ENCODE peak calls at places on chromosome 5, in nine cellular contexts. T, D, I, H, Q, M, V, P and E are unnamed samples.

GRCh38 chr5:33257807-33258491 is 182.8 kb upstream of the TARS1 start:
- DNase-seq in T (no peak), D (no peak), I (peak), H (no peak), Q (peak), M (no peak), V (peak), P (peak), E (no peak)

GRCh38 chr5:72379936-72380335 is 59.8 kb downstream of the PTCD2 start:
- DNase-seq in T (no peak), D (no peak), I (no peak), H (no peak), Q (no peak), M (no peak), V (no peak), P (peak), E (no peak)

GRCh38 chr5:53730938-53731337 is 170.5 kb downstream of the NDUFS4 start:
- DNase-seq in T (peak), D (no peak), I (no peak), H (no peak), Q (peak), M (no peak), V (no peak), P (no peak), E (peak)

GRCh38 chr5:64876203-64876602 is 107.5 kb downstream of the CWC27 start:
- DNase-seq in T (no peak), D (no peak), I (no peak), H (no peak), Q (no peak), M (no peak), V (no peak), P (peak), E (no peak)

GRCh38 chr5:42749020-42749419 is 7.6 kb upstream of the CCDC152 start:
- DNase-seq in T (no peak), D (no peak), I (no peak), H (no peak), Q (no peak), M (no peak), V (no peak), P (no peak), E (no peak)

GRCh38 chr5:100902406-100903035 is 561 bp downstream of the ST8SIA4 start:
- DNase-seq in T (peak), D (no peak), I (no peak), H (no peak), Q (peak), M (no peak), V (no peak), P (peak), E (no peak)

GRCh38 chr5:38162625-38163024 is 95.7 kb upstream of the EGFLAM start:
- DNase-seq in T (no peak), D (no peak), I (no peak), H (no peak), Q (no peak), M (no peak), V (no peak), P (no peak), E (no peak)

GRCh38 chr5:161105563-161105962 is 253.6 kb upstream of the ATP10B start:
- DNase-seq in T (no peak), D (no peak), I (no peak), H (no peak), Q (no peak), M (no peak), V (no peak), P (peak), E (no peak)

GRCh38 chr5:134769206-134769605 is 10.6 kb downstream of the DDX46 start:
- DNase-seq in T (no peak), D (no peak), I (no peak), H (no peak), Q (no peak), M (no peak), V (no peak), P (peak), E (no peak)

GRCh38 chr5:123094919-123095693 is 6.1 kb downstream of the PRDM6 start:
- DNase-seq in T (no peak), D (no peak), I (no peak), H (no peak), Q (no peak), M (no peak), V (no peak), P (no peak), E (no peak)

GRCh38 chr5:173709761-173710160 is 93.3 kb upstream of the BOD1 start:
- DNase-seq in T (no peak), D (no peak), I (no peak), H (no peak), Q (no peak), M (no peak), V (no peak), P (no peak), E (no peak)

GRCh38 chr5:446066-446725 is 3.2 kb downstream of the EXOC3 start:
- DNase-seq in T (no peak), D (no peak), I (no peak), H (no peak), Q (no peak), M (no peak), V (no peak), P (no peak), E (no peak)

GRCh38 chr5:114055810-114056476 is 305.9 kb upstream of the KCNN2 start:
- DNase-seq in T (no peak), D (peak), I (no peak), H (no peak), Q (no peak), M (peak), V (no peak), P (peak), E (no peak)

GRCh38 chr5:43192558-43193170 is 639 bp downstream of the NIM1K start:
- DNase-seq in T (peak), D (peak), I (no peak), H (no peak), Q (no peak), M (peak), V (no peak), P (peak), E (no peak)

GRCh38 chr5:157538311-157538710 is 37.3 kb downstream of the ADAM19 start:
- DNase-seq in T (no peak), D (no peak), I (no peak), H (no peak), Q (no peak), M (no peak), V (no peak), P (no peak), E (no peak)

GRCh38 chr5:135885031-135885430 is 10.6 kb downstream of the IL9 start:
- DNase-seq in T (no peak), D (no peak), I (no peak), H (no peak), Q (no peak), M (no peak), V (no peak), P (no peak), E (no peak)

GRCh38 chr5:177513500-177513899 is 3.3 kb downstream of the DDX41 start:
- DNase-seq in T (no peak), D (no peak), I (no peak), H (no peak), Q (no peak), M (no peak), V (no peak), P (no peak), E (no peak)

GRCh38 chr5:15500326-15500958 is 462 bp downstream of the FBXL7 start:
- DNase-seq in T (no peak), D (peak), I (no peak), H (no peak), Q (peak), M (peak), V (no peak), P (peak), E (no peak)

GRCh38 chr5:34053133-34053532 is 10.1 kb upstream of the C1QTNF3 start:
- DNase-seq in T (no peak), D (no peak), I (peak), H (no peak), Q (no peak), M (no peak), V (peak), P (peak), E (peak)

GRCh38 chr5:77957931-77958476 is 181.9 kb upstream of the TBCA start:
- DNase-seq in T (no peak), D (no peak), I (no peak), H (no peak), Q (no peak), M (no peak), V (no peak), P (peak), E (peak)

DNA sequence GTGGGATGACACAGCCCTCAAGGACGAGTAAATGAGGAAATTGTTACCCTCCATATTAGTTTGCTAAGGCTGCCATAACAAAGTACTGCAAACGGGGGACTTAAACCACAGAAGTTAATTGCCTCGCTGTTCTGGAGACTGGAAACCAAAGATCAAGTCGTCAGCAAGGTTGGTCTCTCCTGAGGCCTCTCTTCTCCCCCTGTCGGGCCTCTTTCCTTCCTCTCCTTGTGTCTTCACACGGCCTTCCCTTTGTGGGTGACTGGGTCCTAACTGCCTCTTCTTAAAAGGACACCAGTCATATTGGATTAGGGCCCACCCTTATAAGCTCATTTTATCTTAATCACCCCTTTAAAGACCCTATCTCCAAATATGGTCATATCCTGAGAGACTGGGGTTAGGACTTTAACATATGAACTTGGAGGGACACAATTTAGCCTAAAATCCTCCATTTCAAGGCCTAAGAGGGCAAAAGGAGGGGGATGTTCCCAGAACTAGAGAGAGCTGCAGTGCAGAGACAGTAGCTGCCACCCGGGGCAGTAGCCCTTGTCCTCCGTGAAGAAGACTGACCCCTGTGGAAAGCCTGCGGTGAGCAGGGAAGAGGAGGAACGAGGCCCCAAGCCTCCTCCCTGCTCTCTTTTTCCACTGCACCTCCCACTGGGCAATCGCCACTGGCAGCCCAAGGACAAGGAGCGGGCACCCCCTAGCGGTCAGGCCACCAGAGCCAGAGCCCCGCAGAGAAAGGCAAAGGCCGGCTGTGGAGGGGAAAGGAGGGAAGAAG is 35.0 kb downstream of the CFAP90 start:
- DNase-seq in T (peak), D (peak), I (no peak), H (peak), Q (peak), M (peak), V (peak), P (peak), E (no peak)
- H3K4me3 ChIP-seq in T (no peak), D (no peak), I (no peak), H (no peak), Q (no peak), M (no peak), V (no peak), P (no peak), E (no peak)

GRCh38 chr5:81752644-81752963 is 1.7 kb upstream of the SSBP2 start:
- DNase-seq in T (no peak), D (no peak), I (no peak), H (no peak), Q (no peak), M (no peak), V (no peak), P (no peak), E (no peak)
- H3K4me3 ChIP-seq in T (no peak), D (peak), I (no peak), H (no peak), Q (no peak), M (peak), V (no peak), P (no peak), E (no peak)

GRCh38 chr5:128271071-128271470 is 187.5 kb downstream of the SLC12A2 start:
- DNase-seq in T (no peak), D (no peak), I (no peak), H (no peak), Q (no peak), M (no peak), V (no peak), P (no peak), E (no peak)
- H3K4me3 ChIP-seq in T (no peak), D (no peak), I (no peak), H (no peak), Q (no peak), M (no peak), V (no peak), P (no peak), E (no peak)

GRCh38 chr5:90902170-90902569 is 343.6 kb downstream of the ADGRV1 start:
- DNase-seq in T (no peak), D (no peak), I (no peak), H (no peak), Q (no peak), M (no peak), V (no peak), P (no peak), E (no peak)
- H3K4me3 ChIP-seq in T (no peak), D (no peak), I (no peak), H (no peak), Q (no peak), M (no peak), V (no peak), P (no peak), E (no peak)

DNA sequence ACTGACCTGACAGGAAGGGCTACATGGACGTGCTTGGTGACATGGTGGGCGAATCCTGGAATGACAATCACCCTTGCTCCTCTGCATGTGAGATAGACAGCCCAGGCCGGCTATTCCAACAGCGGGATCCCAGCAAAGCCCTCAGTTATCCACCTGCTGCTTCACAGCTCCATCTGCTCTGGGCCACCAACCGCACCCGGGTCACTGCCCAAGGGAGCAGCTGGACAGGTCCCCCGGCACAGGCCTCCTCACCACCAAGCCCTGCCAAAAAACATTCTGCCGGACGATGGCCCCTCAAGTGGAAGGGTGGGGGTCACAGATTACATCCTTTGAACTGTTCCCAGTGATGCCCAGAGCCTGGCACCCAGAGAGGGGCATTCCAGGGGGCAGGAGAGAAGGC is 39.6 kb downstream of the STK10 start:
- DNase-seq in T (no peak), D (no peak), I (no peak), H (no peak), Q (no peak), M (no peak), V (no peak), P (no peak), E (no peak)
- H3K4me3 ChIP-seq in T (no peak), D (no peak), I (no peak), H (no peak), Q (no peak), M (no peak), V (no peak), P (no peak), E (no peak)